ENCODE peak calls at places on chromosomes 1 and 21, in five cellular contexts. C is H9, S is mammary epithelial cell, W is NT2/D1, J is IMR-90. Y is an unnamed sample.

GRCh38 chr1:225877570-225877969 is 4.6 kb downstream of the TMEM63A start:
- DNase-seq in C (peak; percentile 75), S (no peak), W (no peak), J (peak; percentile 45), Y (no peak)

GRCh38 chr1:117654485-117655219 is 48.8 kb downstream of the TENT5C start:
- DNase-seq in C (no peak), S (no peak), W (no peak), J (no peak), Y (no peak)

GRCh38 chr1:204520834-204521709 is 4.9 kb downstream of the MDM4 start:
- DNase-seq in C (no peak), S (peak; percentile 83), W (no peak), J (peak; percentile 90), Y (no peak)

GRCh38 chr1:212402876-212403275 is 11.8 kb downstream of the PACC1 start:
- DNase-seq in C (no peak), S (peak; percentile 21), W (no peak), J (no peak), Y (peak; percentile 17)

GRCh38 chr1:204323887-204324286 is 35.8 kb downstream of the PLEKHA6 start:
- DNase-seq in C (no peak), S (peak; percentile 80), W (no peak), J (peak; percentile 88), Y (peak; percentile 65)

GRCh38 chr1:116754203-116754977 is at the start of gene CD2:
- DNase-seq in C (no peak), S (no peak), W (no peak), J (no peak), Y (no peak)

GRCh38 chr1:76336951-76337371 is 262.4 kb downstream of the ST6GALNAC3 start:
- DNase-seq in C (peak; percentile 30), S (no peak), W (peak; percentile 36), J (peak; percentile 84), Y (no peak)

GRCh38 chr1:216750031-216750627 is 26.9 kb upstream of the ESRRG start:
- DNase-seq in C (peak; percentile 48), S (peak; percentile 45), W (peak; percentile 71), J (peak; percentile 69), Y (no peak)

GRCh38 chr1:48676822-48677221 is 99.9 kb downstream of the BEND5 start:
- DNase-seq in C (no peak), S (no peak), W (no peak), J (no peak), Y (no peak)

GRCh38 chr1:168636200-168636599 is 59.8 kb downstream of the XCL1 start:
- DNase-seq in C (no peak), S (peak; percentile 72), W (no peak), J (no peak), Y (no peak)

GRCh38 chr1:179925906-179926305 is 28.7 kb upstream of the CEP350 start:
- DNase-seq in C (no peak), S (no peak), W (no peak), J (no peak), Y (no peak)

GRCh38 chr1:200179781-200180160 is 152.3 kb downstream of the NR5A2 start:
- DNase-seq in C (no peak), S (no peak), W (no peak), J (peak; percentile 7), Y (no peak)

GRCh38 chr1:187261637-187262036 is 432.9 kb downstream of the PLA2G4A start:
- DNase-seq in C (no peak), S (no peak), W (no peak), J (peak; percentile 10), Y (no peak)

GRCh38 chr1:160083968-160084770 is 2.8 kb downstream of the KCNJ9 start:
- DNase-seq in C (peak; percentile 92), S (peak; percentile 32), W (no peak), J (no peak), Y (peak; percentile 55)

DNA sequence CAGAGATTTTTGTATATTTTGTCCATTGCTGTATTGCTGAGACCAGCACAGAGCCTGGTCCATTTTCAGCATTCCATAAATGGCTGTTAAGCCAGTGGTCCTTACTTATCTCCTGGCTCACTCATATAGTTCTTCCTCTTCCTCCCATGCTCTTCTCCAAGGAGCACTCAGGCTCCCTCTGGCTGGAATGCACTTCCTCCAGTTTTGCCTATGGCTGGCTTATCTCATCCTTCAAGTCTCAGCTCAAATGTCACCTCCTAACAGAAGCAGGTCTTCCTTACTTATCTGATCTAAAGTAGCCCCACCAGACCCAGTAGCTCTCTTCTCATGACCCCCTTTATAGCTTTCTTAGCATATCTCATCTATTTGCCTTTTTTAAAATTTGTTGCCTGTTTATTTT is 146.9 kb downstream of the SLC30A10 start:
- DNase-seq in C (no peak), S (no peak), W (no peak), J (no peak), Y (no peak)
- H3K9ac ChIP-seq in C (no peak overlapping the region), S (no peak overlapping the region), W (no peak overlapping the region), J (no peak overlapping the region), Y (no peak overlapping the region)

DNA sequence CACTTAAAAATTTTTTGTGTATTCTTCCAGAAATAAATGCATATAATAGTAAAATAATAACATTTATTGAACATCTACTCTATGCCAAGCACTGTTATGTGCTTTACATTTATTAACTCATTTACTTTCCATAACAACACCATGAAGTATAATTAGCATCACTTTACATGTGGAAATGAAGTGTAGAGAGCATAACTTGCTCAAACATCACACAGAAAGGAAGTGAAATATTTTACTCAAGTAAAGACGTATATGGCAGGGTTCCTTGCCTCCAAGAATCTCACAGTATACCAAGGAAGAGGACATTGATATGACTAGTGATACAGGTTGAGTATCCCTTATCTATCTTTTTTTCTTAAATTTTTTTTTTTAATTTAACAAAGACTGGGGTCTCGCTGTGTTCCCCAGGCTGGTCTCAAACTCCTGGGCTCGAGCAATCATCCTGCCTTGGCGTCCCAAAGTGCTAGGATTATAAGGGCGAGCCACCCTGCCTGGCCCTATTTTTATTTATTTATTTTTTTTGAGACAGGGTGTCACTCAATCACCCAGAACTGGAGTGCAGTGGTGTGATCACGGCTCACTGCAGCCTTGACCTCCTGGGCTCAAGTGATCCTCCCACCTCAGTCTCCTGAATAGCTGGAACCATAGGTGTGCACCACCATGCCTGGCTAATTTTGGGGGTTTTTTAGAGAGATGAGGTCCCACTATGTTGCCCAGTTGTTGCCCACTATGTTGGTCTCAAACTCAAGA is 7.7 kb upstream of the CLIC4 start:
- DNase-seq in C (no peak), S (no peak), W (no peak), J (no peak), Y (no peak)
- H3K9ac ChIP-seq in C (no peak overlapping the region), S (no peak overlapping the region), W (no peak overlapping the region), J (no peak overlapping the region), Y (no peak overlapping the region)

DNA sequence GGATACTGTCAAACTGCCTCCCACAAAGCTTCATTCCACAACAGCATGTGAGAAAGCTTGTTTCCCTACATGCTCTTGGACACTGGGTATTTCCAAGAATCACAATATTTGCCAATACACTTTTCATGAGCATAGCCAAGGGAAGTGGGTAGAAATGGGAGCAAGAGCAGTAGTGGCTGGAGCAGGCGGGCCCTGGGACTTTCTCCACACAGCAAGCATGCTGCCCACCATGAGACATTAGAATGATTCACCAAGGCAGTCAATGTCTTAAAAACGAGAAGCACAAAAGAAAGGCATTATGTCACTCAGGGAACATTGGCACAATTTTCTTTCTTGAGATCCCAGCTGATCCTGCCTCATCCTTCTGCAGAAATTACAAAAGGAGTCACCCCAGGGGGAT is 371.6 kb upstream of the RUNX1 start:
- DNase-seq in C (no peak), S (no peak), W (no peak), J (no peak), Y (no peak)
- H3K9ac ChIP-seq in C (no peak overlapping the region), S (no peak overlapping the region), W (no peak overlapping the region), J (no peak overlapping the region), Y (no peak overlapping the region)

GRCh38 chr1:228107636-228108035 is 1.5 kb downstream of the MRPL55 start:
- DNase-seq in C (no peak), S (no peak), W (no peak), J (no peak), Y (no peak)
- H3K9ac ChIP-seq in C (no peak overlapping the region), S (no peak overlapping the region), W (peak overlapping the region; percentile 27), J (no peak overlapping the region), Y (no peak overlapping the region)